ENCODE peak calls at places on chromosomes 11 and 22, in nine cellular contexts. D, B, R, J, Z, W, K, F and H are unnamed samples.

GRCh38 chr11:10303558-10304363 is 1.1 kb upstream of the ADM start:
- DNase-seq in D (peak), B (peak), R (no peak), J (peak), Z (peak), W (peak), K (no peak), F (no peak), H (peak)

GRCh38 chr22:36587289-36588154 is 58.6 kb upstream of the EIF3D start:
- DNase-seq in D (no peak), B (no peak), R (no peak), J (peak), Z (no peak), W (no peak), K (peak), F (no peak), H (no peak)

GRCh38 chr11:44528103-44528502 is 37.4 kb upstream of the CD82 start:
- DNase-seq in D (no peak), B (no peak), R (no peak), J (no peak), Z (peak), W (no peak), K (no peak), F (no peak), H (no peak)

GRCh38 chr11:108559904-108560303 is 33.7 kb downstream of the EXPH5 start:
- DNase-seq in D (no peak), B (no peak), R (no peak), J (peak), Z (peak), W (peak), K (no peak), F (no peak), H (no peak)

GRCh38 chr22:46726066-46726985 is 11.7 kb downstream of the CERK start:
- DNase-seq in D (no peak), B (no peak), R (no peak), J (peak), Z (no peak), W (no peak), K (no peak), F (no peak), H (no peak)

GRCh38 chr11:22465620-22466019 is 127.4 kb downstream of the SLC17A6 start:
- DNase-seq in D (no peak), B (no peak), R (no peak), J (no peak), Z (no peak), W (no peak), K (no peak), F (no peak), H (no peak)

GRCh38 chr11:73196576-73196975 is 21.5 kb upstream of the P2RY2 start:
- DNase-seq in D (no peak), B (no peak), R (no peak), J (no peak), Z (no peak), W (no peak), K (no peak), F (no peak), H (no peak)

GRCh38 chr11:44916797-44917196 is 33.9 kb downstream of the TP53I11 start:
- DNase-seq in D (no peak), B (no peak), R (no peak), J (no peak), Z (no peak), W (no peak), K (no peak), F (no peak), H (no peak)

GRCh38 chr11:126978911-126979310 is 21.7 kb downstream of the KIRREL3 start:
- DNase-seq in D (no peak), B (no peak), R (no peak), J (no peak), Z (no peak), W (no peak), K (peak), F (peak), H (no peak)

GRCh38 chr11:70378506-70379134 is 19.7 kb upstream of the CTTN start:
- DNase-seq in D (no peak), B (no peak), R (no peak), J (no peak), Z (no peak), W (no peak), K (no peak), F (no peak), H (no peak)

GRCh38 chr11:32658639-32659406 is 75.2 kb downstream of the EIF3M start:
- DNase-seq in D (no peak), B (no peak), R (no peak), J (peak), Z (no peak), W (peak), K (no peak), F (no peak), H (peak)

GRCh38 chr11:130261546-130261945 is 53.2 kb downstream of the ZBTB44 start:
- DNase-seq in D (no peak), B (no peak), R (no peak), J (no peak), Z (no peak), W (no peak), K (peak), F (no peak), H (no peak)

GRCh38 chr11:72724851-72725730 is 27.1 kb downstream of the ARAP1 start:
- DNase-seq in D (peak), B (peak), R (peak), J (peak), Z (peak), W (peak), K (peak), F (peak), H (peak)

GRCh38 chr11:119589011-119589410 is 140.0 kb downstream of the NECTIN1 start:
- DNase-seq in D (no peak), B (no peak), R (no peak), J (no peak), Z (no peak), W (no peak), K (peak), F (peak), H (no peak)

GRCh38 chr11:120211522-120212258 is 858 bp downstream of the OAF start:
- DNase-seq in D (no peak), B (no peak), R (no peak), J (no peak), Z (no peak), W (no peak), K (no peak), F (no peak), H (no peak)

GRCh38 chr11:103892603-103893002 is 143.8 kb upstream of the DDI1 start:
- DNase-seq in D (no peak), B (no peak), R (no peak), J (peak), Z (peak), W (no peak), K (no peak), F (no peak), H (no peak)

GRCh38 chr11:115222218-115222862 is 281.9 kb downstream of the CADM1 start:
- DNase-seq in D (no peak), B (peak), R (no peak), J (peak), Z (peak), W (peak), K (peak), F (no peak), H (peak)

GRCh38 chr11:44595964-44596381 is 30.5 kb downstream of the CD82 start:
- DNase-seq in D (no peak), B (no peak), R (no peak), J (no peak), Z (no peak), W (no peak), K (peak), F (peak), H (no peak)

GRCh38 chr11:10478574-10479550 is 23.8 kb downstream of the AMPD3 start:
- DNase-seq in D (no peak), B (no peak), R (no peak), J (no peak), Z (no peak), W (no peak), K (peak), F (no peak), H (no peak)

GRCh38 chr22:45125198-45125597 is 38.5 kb upstream of the NUP50 start:
- DNase-seq in D (no peak), B (no peak), R (no peak), J (peak), Z (no peak), W (no peak), K (peak), F (no peak), H (no peak)

GRCh38 chr11:18704045-18704645 is 5.6 kb downstream of the TMEM86A start:
- DNase-seq in D (no peak), B (no peak), R (no peak), J (no peak), Z (no peak), W (no peak), K (no peak), F (no peak), H (no peak)

GRCh38 chr11:116225236-116225635 is 547.6 kb downstream of the BUD13 start:
- DNase-seq in D (no peak), B (no peak), R (no peak), J (no peak), Z (no peak), W (no peak), K (no peak), F (no peak), H (no peak)

GRCh38 chr22:31093090-31093850 is 12.2 kb downstream of the SMTN start:
- DNase-seq in D (no peak), B (no peak), R (no peak), J (no peak), Z (no peak), W (no peak), K (peak), F (peak), H (no peak)

GRCh38 chr22:26648011-26648497 is 9.3 kb upstream of the MIAT start:
- DNase-seq in D (peak), B (peak), R (no peak), J (no peak), Z (no peak), W (no peak), K (no peak), F (no peak), H (no peak)

GRCh38 chr11:10651579-10652361 is 41.8 kb downstream of the IRAG1 start:
- DNase-seq in D (no peak), B (no peak), R (no peak), J (peak), Z (no peak), W (no peak), K (no peak), F (no peak), H (no peak)

GRCh38 chr11:128902515-128903066 is 11.4 kb downstream of the KCNJ5 start:
- DNase-seq in D (no peak), B (no peak), R (no peak), J (peak), Z (no peak), W (peak), K (no peak), F (no peak), H (peak)